ENCODE peak calls at places on chromosomes 3 and 15, in nine cellular contexts. K is esophagus squamous epithelium, R is COR-L47, F is fibroblast of mammary gland, U is GM10248, P is uterus, W is HuH-7, B is germinal center, D is GF-D8. N is an unnamed sample.

GRCh38 chr3:182258538-182259177 is 534.6 kb upstream of the ATP11B start:
- DNase-seq in K (no peak), R (peak), F (peak), U (peak), P (no peak), W (no peak), B (no peak), D (peak), N (peak)

GRCh38 chr15:78810003-78810376 is 1.3 kb downstream of the ADAMTS7 start:
- DNase-seq in K (no peak), R (no peak), F (no peak), U (peak), P (no peak), W (no peak), B (no peak), D (no peak), N (no peak)

GRCh38 chr15:71559616-71560015 is 250.7 kb upstream of the NR2E3 start:
- DNase-seq in K (no peak), R (no peak), F (no peak), U (no peak), P (no peak), W (no peak), B (no peak), D (no peak), N (no peak)

GRCh38 chr15:35450492-35450891 is 95.5 kb downstream of the DPH6 start:
- DNase-seq in K (no peak), R (no peak), F (peak), U (no peak), P (no peak), W (no peak), B (no peak), D (no peak), N (no peak)

GRCh38 chr3:36543276-36543997 is 163.1 kb downstream of the STAC start:
- DNase-seq in K (no peak), R (no peak), F (peak), U (no peak), P (no peak), W (no peak), B (no peak), D (no peak), N (no peak)

GRCh38 chr3:38111696-38112377 is 25.1 kb downstream of the ACAA1 start:
- DNase-seq in K (no peak), R (no peak), F (no peak), U (no peak), P (no peak), W (no peak), B (no peak), D (no peak), N (no peak)

GRCh38 chr3:114171677-114172076 is 7.2 kb downstream of the DRD3 start:
- DNase-seq in K (no peak), R (no peak), F (no peak), U (no peak), P (no peak), W (no peak), B (no peak), D (no peak), N (no peak)

GRCh38 chr3:184229424-184230080 is at the start of gene VWA5B2:
- DNase-seq in K (no peak), R (peak), F (no peak), U (peak), P (peak), W (peak), B (peak), D (no peak), N (peak)

GRCh38 chr3:160704006-160704405 is 27.0 kb downstream of the ARL14 start:
- DNase-seq in K (no peak), R (no peak), F (no peak), U (no peak), P (no peak), W (no peak), B (no peak), D (no peak), N (no peak)

N was measured in GM20000.